ENCODE peak calls at places on chromosomes 2 and 18, in four cellular contexts. Y is sigmoid colon, K is adrenal gland, N is ACHN. Q is an unnamed sample.

GRCh38 chr2:228180126-228181097 is 1.1 kb downstream of the SPHKAP start:
- DNase-seq in Y (no peak), K (no peak), N (no peak), Q (peak; percentile 55)

GRCh38 chr2:210324458-210324857 is 9.5 kb upstream of the MYL1 start:
- DNase-seq in Y (no peak), K (no peak), N (no peak), Q (no peak)

GRCh38 chr18:58212274-58212673 is 168.2 kb downstream of the NEDD4L start:
- DNase-seq in Y (no peak), K (no peak), N (no peak), Q (no peak)

GRCh38 chr2:240208631-240209211 is 68.3 kb upstream of the OTOS start:
- DNase-seq in Y (peak; percentile 25), K (peak; percentile 33), N (no peak), Q (no peak)

GRCh38 chr2:205107810-205108209 is 562.5 kb downstream of the PARD3B start:
- DNase-seq in Y (no peak), K (peak; percentile 10), N (no peak), Q (no peak)

GRCh38 chr2:73963385-73964120 is 21.2 kb upstream of the TET3 start:
- DNase-seq in Y (no peak), K (no peak), N (no peak), Q (no peak)

GRCh38 chr2:168679741-168680140 is 122.7 kb upstream of the NOSTRIN start:
- DNase-seq in Y (no peak), K (no peak), N (no peak), Q (no peak)

GRCh38 chr2:135620223-135620622 is 88.9 kb downstream of the R3HDM1 start:
- DNase-seq in Y (no peak), K (no peak), N (no peak), Q (no peak)

GRCh38 chr2:100744589-100744988 is 75.3 kb upstream of the NPAS2 start:
- DNase-seq in Y (no peak), K (no peak), N (peak; percentile 63), Q (no peak)

GRCh38 chr2:66334237-66335054 is 100.5 kb upstream of the MEIS1 start:
- DNase-seq in Y (no peak), K (no peak), N (peak; percentile 4), Q (no peak)

GRCh38 chr2:171723724-171724683 is 36.7 kb downstream of the DYNC1I2 start:
- DNase-seq in Y (no peak), K (no peak), N (no peak), Q (peak; percentile 54)

GRCh38 chr18:35661483-35662146 is 80.1 kb downstream of the GALNT1 start:
- DNase-seq in Y (no peak), K (no peak), N (no peak), Q (no peak)

GRCh38 chr2:77484026-77484425 is 38.1 kb downstream of the LRRTM4 start:
- DNase-seq in Y (no peak), K (no peak), N (no peak), Q (no peak)